ENCODE peak calls at places on chromosomes 6 and 20, in eight cellular contexts. One of them, this sample, is unnamed.

GRCh38 chr20:22763257-22763906 is 179.0 kb upstream of the FOXA2 start:
- DNase-seq in OCI-LY7: no peak
- DNase-seq in foreskin keratinocyte: peak
- DNase-seq in substantia nigra: no peak
- DNase-seq in sigmoid colon: no peak
- DNase-seq in body of pancreas: no peak
- DNase-seq in caudate nucleus: no peak
- DNase-seq in Panc1: no peak
- DNase-seq in this sample: no peak

GRCh38 chr6:163902993-163903392 is 488.5 kb downstream of the QKI start:
- DNase-seq in sigmoid colon: no peak
- DNase-seq in substantia nigra: no peak
- DNase-seq in Panc1: no peak
- DNase-seq in caudate nucleus: no peak
- DNase-seq in body of pancreas: no peak
- DNase-seq in foreskin keratinocyte: no peak
- DNase-seq in OCI-LY7: no peak
- DNase-seq in this sample: no peak

GRCh38 chr6:167116109-167116837 is 6.6 kb upstream of the CCR6 start:
- DNase-seq in Panc1: no peak
- DNase-seq in OCI-LY7: no peak
- DNase-seq in sigmoid colon: peak
- DNase-seq in foreskin keratinocyte: no peak
- DNase-seq in substantia nigra: no peak
- DNase-seq in body of pancreas: peak
- DNase-seq in caudate nucleus: no peak
- DNase-seq in this sample: no peak

GRCh38 chr6:114030767-114031166 is 59.8 kb upstream of the HDAC2 start:
- DNase-seq in body of pancreas: no peak
- DNase-seq in foreskin keratinocyte: no peak
- DNase-seq in Panc1: no peak
- DNase-seq in substantia nigra: no peak
- DNase-seq in OCI-LY7: no peak
- DNase-seq in sigmoid colon: no peak
- DNase-seq in caudate nucleus: no peak
- DNase-seq in this sample: no peak

GRCh38 chr6:142846883-142847287 is 98.1 kb downstream of the HIVEP2 start:
- DNase-seq in substantia nigra: no peak
- DNase-seq in foreskin keratinocyte: peak
- DNase-seq in OCI-LY7: no peak
- DNase-seq in caudate nucleus: no peak
- DNase-seq in body of pancreas: no peak
- DNase-seq in sigmoid colon: no peak
- DNase-seq in Panc1: peak
- DNase-seq in this sample: no peak

GRCh38 chr20:10857362-10858070 is 183.7 kb upstream of the JAG1 start:
- DNase-seq in substantia nigra: peak
- DNase-seq in sigmoid colon: no peak
- DNase-seq in Panc1: no peak
- DNase-seq in caudate nucleus: no peak
- DNase-seq in OCI-LY7: no peak
- DNase-seq in body of pancreas: peak
- DNase-seq in foreskin keratinocyte: peak
- DNase-seq in this sample: no peak

GRCh38 chr6:2187826-2188225 is 57.6 kb downstream of the GMDS start:
- DNase-seq in foreskin keratinocyte: no peak
- DNase-seq in OCI-LY7: no peak
- DNase-seq in body of pancreas: no peak
- DNase-seq in caudate nucleus: no peak
- DNase-seq in Panc1: no peak
- DNase-seq in substantia nigra: no peak
- DNase-seq in sigmoid colon: no peak
- DNase-seq in this sample: no peak

GRCh38 chr20:41510224-41510623 is 108.0 kb downstream of the CHD6 start:
- DNase-seq in sigmoid colon: no peak
- DNase-seq in caudate nucleus: no peak
- DNase-seq in OCI-LY7: no peak
- DNase-seq in Panc1: no peak
- DNase-seq in substantia nigra: no peak
- DNase-seq in body of pancreas: no peak
- DNase-seq in foreskin keratinocyte: no peak
- DNase-seq in this sample: no peak

GRCh38 chr6:109359248-109359647 is 23.0 kb downstream of the CD164 start:
- DNase-seq in Panc1: no peak
- DNase-seq in caudate nucleus: no peak
- DNase-seq in OCI-LY7: no peak
- DNase-seq in body of pancreas: no peak
- DNase-seq in substantia nigra: no peak
- DNase-seq in foreskin keratinocyte: no peak
- DNase-seq in sigmoid colon: no peak
- DNase-seq in this sample: no peak

GRCh38 chr6:109360791-109361190 is 21.5 kb downstream of the CD164 start:
- DNase-seq in body of pancreas: no peak
- DNase-seq in OCI-LY7: no peak
- DNase-seq in Panc1: no peak
- DNase-seq in caudate nucleus: no peak
- DNase-seq in foreskin keratinocyte: no peak
- DNase-seq in sigmoid colon: no peak
- DNase-seq in substantia nigra: no peak
- DNase-seq in this sample: no peak

GRCh38 chr6:109363753-109364152 is 18.5 kb downstream of the CD164 start:
- DNase-seq in Panc1: no peak
- DNase-seq in foreskin keratinocyte: no peak
- DNase-seq in OCI-LY7: no peak
- DNase-seq in substantia nigra: no peak
- DNase-seq in caudate nucleus: no peak
- DNase-seq in sigmoid colon: no peak
- DNase-seq in body of pancreas: no peak
- DNase-seq in this sample: no peak

GRCh38 chr6:109360281-109360680 is 22.0 kb downstream of the CD164 start:
- DNase-seq in OCI-LY7: no peak
- DNase-seq in body of pancreas: no peak
- DNase-seq in foreskin keratinocyte: no peak
- DNase-seq in sigmoid colon: no peak
- DNase-seq in caudate nucleus: no peak
- DNase-seq in Panc1: no peak
- DNase-seq in substantia nigra: no peak
- DNase-seq in this sample: no peak

DNA sequence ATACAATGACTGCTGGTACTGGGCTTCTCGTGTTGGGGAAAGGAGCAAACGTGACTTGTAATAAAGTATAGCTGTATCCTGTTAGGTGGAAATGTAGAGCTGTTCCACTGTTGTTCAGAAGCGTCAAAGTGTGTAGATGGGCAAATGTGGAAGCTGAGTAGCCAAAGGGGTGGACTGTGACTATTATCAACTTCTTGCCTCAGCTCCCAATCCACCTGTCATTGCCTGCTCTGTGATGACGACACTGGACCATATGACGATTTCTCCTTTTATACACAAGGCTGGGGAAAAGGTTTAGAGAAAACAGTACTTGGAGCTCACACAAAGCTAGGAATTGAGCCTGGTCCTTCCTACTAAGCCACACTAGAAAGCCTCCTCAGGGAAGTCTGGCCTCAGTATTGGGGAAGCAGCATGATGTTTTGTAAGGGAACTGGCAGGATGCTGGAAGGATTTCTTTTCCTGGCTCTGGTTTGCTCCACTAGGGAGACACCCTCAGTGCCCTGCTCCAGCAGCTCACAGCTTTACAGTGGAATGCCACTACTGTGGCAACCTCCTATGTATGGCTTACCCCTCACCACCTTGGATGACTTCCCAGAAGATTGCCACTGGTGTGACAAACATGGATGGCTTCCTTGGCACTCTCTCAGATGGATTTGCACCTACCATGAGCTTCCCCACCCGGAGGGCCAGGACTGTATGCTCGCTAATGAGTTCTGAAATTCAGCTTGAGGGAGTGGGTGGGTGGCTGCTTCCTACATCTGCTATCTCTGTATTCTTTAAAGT is 20.0 kb downstream of the CD164 start:
- DNase-seq in body of pancreas: no peak
- DNase-seq in substantia nigra: no peak
- DNase-seq in OCI-LY7: no peak
- DNase-seq in foreskin keratinocyte: no peak
- DNase-seq in Panc1: no peak
- DNase-seq in caudate nucleus: no peak
- DNase-seq in sigmoid colon: no peak
- DNase-seq in this sample: no peak
- H3K27ac ChIP-seq in body of pancreas: no peak
- H3K27ac ChIP-seq in substantia nigra: no peak
- H3K27ac ChIP-seq in OCI-LY7: no peak
- H3K27ac ChIP-seq in foreskin keratinocyte: no peak
- H3K27ac ChIP-seq in Panc1: no peak
- H3K27ac ChIP-seq in caudate nucleus: no peak
- H3K27ac ChIP-seq in sigmoid colon: no peak
- H3K27ac ChIP-seq in this sample: no peak

DNA sequence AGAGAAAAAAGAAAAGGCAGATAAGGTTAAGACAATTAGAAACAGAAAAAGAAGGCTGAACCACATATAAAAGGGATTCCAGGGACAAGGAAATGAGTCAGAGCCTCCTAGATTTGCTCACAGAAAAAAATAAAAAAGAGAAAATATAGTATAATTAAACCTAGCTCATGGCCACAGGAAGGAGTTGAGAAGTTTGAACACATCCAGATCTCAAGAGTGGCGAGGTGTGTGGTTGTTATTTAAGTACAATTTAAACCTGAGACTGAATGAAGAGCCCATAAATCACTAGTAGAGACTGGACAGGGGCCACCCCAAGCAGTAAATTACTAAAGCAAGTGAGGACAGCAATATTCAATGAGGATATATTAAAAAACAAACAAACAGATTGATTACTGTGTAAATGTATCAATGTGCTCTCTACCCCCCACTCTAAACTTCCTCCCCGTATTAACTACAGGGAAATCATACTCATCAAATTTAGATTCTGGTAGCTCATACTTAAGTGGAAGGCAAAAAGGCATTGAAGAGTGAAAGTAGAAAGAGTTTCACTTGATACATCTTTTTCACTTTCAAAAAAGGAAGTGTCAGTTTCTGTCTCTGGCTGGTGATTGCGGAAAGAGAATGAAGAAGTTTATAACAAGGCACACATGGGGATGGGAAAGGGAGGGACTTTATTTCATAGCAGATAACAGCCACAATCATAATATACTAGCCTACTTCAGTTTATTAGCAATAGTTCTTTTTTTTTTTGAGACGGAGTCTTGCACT is 49.3 kb upstream of the SCAF8 start:
- DNase-seq in body of pancreas: no peak
- DNase-seq in foreskin keratinocyte: peak
- DNase-seq in substantia nigra: no peak
- DNase-seq in OCI-LY7: peak
- DNase-seq in caudate nucleus: no peak
- DNase-seq in Panc1: no peak
- DNase-seq in sigmoid colon: no peak
- DNase-seq in this sample: no peak
- H3K27ac ChIP-seq in body of pancreas: no peak
- H3K27ac ChIP-seq in foreskin keratinocyte: peak
- H3K27ac ChIP-seq in substantia nigra: no peak
- H3K27ac ChIP-seq in OCI-LY7: peak
- H3K27ac ChIP-seq in caudate nucleus: no peak
- H3K27ac ChIP-seq in Panc1: no peak
- H3K27ac ChIP-seq in sigmoid colon: no peak
- H3K27ac ChIP-seq in this sample: no peak

DNA sequence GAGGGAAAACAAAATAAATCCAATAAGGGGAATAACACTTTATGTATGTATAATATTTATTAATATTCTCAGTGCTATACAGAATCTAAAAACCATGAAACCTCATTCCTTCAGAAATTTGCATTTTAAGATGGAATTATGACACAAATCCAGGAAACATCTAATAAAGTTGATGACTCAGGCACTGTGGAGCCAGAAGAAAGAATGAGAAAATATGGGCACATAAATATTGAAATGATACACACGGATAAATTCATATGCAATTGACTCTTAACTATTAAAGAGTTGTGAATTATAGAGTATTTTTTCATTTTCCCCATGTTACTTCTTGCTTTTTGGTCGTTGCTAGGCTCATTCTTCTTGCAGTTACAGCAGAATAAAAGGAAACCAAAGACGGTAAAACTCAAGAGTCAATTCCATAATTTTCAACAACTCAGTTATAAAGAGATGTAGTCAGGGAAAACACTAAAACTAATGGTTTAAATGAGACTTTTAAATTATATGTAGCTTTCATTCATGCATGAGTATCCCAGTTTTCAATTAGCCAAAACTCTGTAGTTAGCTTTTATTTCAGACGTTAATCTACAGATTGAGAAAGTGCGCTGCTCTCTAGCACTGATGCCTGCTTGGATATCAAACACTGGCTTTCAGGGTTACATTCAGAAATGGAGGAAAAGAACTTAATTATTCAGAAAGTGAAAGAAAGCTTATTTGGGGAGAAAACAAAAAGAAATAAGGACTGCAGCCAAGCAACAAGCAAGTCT is 95.4 kb downstream of the ADGRB3 start:
- DNase-seq in body of pancreas: no peak
- DNase-seq in substantia nigra: no peak
- DNase-seq in Panc1: no peak
- DNase-seq in foreskin keratinocyte: no peak
- DNase-seq in OCI-LY7: no peak
- DNase-seq in sigmoid colon: no peak
- DNase-seq in caudate nucleus: no peak
- DNase-seq in this sample: no peak
- H3K27ac ChIP-seq in body of pancreas: no peak
- H3K27ac ChIP-seq in substantia nigra: peak
- H3K27ac ChIP-seq in Panc1: no peak
- H3K27ac ChIP-seq in foreskin keratinocyte: no peak
- H3K27ac ChIP-seq in OCI-LY7: no peak
- H3K27ac ChIP-seq in sigmoid colon: no peak
- H3K27ac ChIP-seq in caudate nucleus: peak
- H3K27ac ChIP-seq in this sample: no peak

GRCh38 chr6:85406641-85407075 is 43.2 kb upstream of the NT5E start:
- DNase-seq in OCI-LY7: no peak
- DNase-seq in foreskin keratinocyte: peak
- DNase-seq in body of pancreas: no peak
- DNase-seq in sigmoid colon: no peak
- DNase-seq in substantia nigra: no peak
- DNase-seq in caudate nucleus: no peak
- DNase-seq in Panc1: no peak
- DNase-seq in this sample: no peak
- H3K27ac ChIP-seq in OCI-LY7: no peak
- H3K27ac ChIP-seq in foreskin keratinocyte: peak
- H3K27ac ChIP-seq in body of pancreas: peak
- H3K27ac ChIP-seq in sigmoid colon: no peak
- H3K27ac ChIP-seq in substantia nigra: no peak
- H3K27ac ChIP-seq in caudate nucleus: no peak
- H3K27ac ChIP-seq in Panc1: no peak
- H3K27ac ChIP-seq in this sample: no peak

GRCh38 chr6:159677226-159677901 is 15.7 kb downstream of the SOD2 start:
- DNase-seq in substantia nigra: no peak
- DNase-seq in caudate nucleus: no peak
- DNase-seq in sigmoid colon: no peak
- DNase-seq in body of pancreas: no peak
- DNase-seq in foreskin keratinocyte: no peak
- DNase-seq in OCI-LY7: no peak
- DNase-seq in Panc1: no peak
- DNase-seq in this sample: no peak
- H3K27ac ChIP-seq in substantia nigra: no peak
- H3K27ac ChIP-seq in caudate nucleus: no peak
- H3K27ac ChIP-seq in sigmoid colon: no peak
- H3K27ac ChIP-seq in body of pancreas: no peak
- H3K27ac ChIP-seq in foreskin keratinocyte: no peak
- H3K27ac ChIP-seq in OCI-LY7: no peak
- H3K27ac ChIP-seq in Panc1: no peak
- H3K27ac ChIP-seq in this sample: no peak

GRCh38 chr20:36482044-36482473 is 59.3 kb upstream of the MYL9 start:
- DNase-seq in OCI-LY7: no peak
- DNase-seq in substantia nigra: peak
- DNase-seq in foreskin keratinocyte: no peak
- DNase-seq in body of pancreas: peak
- DNase-seq in Panc1: no peak
- DNase-seq in caudate nucleus: no peak
- DNase-seq in sigmoid colon: no peak
- DNase-seq in this sample: no peak
- H3K27ac ChIP-seq in OCI-LY7: no peak
- H3K27ac ChIP-seq in substantia nigra: no peak
- H3K27ac ChIP-seq in foreskin keratinocyte: no peak
- H3K27ac ChIP-seq in body of pancreas: peak
- H3K27ac ChIP-seq in Panc1: peak
- H3K27ac ChIP-seq in caudate nucleus: peak
- H3K27ac ChIP-seq in sigmoid colon: peak
- H3K27ac ChIP-seq in this sample: no peak

This sample was measured in CD8-positive, alpha-beta memory T cell.